ENCODE peak calls at places on chromosomes 2 and 18, in four cellular contexts. X is GM06990, I is ascending aorta, F is adrenal gland. K is an unnamed sample.

GRCh38 chr2:207926133-207927076 is 98.9 kb downstream of the PLEKHM3 start:
- DNase-seq in X (no peak), I (no peak), F (peak; percentile 88), K (no peak)

GRCh38 chr2:218285604-218286003 is 6.7 kb downstream of the TMBIM1 start:
- DNase-seq in I (peak; percentile 38), X (no peak), F (peak; percentile 90), K (peak; percentile 90)

GRCh38 chr2:159758686-159759085 is 39.3 kb downstream of the CD302 start:
- DNase-seq in X (no peak), F (no peak), I (no peak), K (no peak)

GRCh38 chr18:71849407-71849806 is 694.7 kb downstream of the CBLN2 start:
- DNase-seq in X (no peak), I (no peak), F (no peak), K (no peak)

GRCh38 chr2:68689553-68690537 is 44.8 kb upstream of the ARHGAP25 start:
- DNase-seq in F (no peak), I (no peak), X (peak; percentile 79), K (no peak)

GRCh38 chr2:233929352-233929843 is 12.2 kb downstream of the TRPM8 start:
- DNase-seq in F (no peak), X (no peak), I (no peak), K (no peak)

GRCh38 chr2:232937278-232937906 is 67.3 kb downstream of the SNORC start:
- DNase-seq in F (peak; percentile 66), I (no peak), X (no peak), K (no peak)

GRCh38 chr18:25340762-25341161 is 11.2 kb downstream of the ZNF521 start:
- DNase-seq in F (no peak), X (no peak), I (no peak), K (no peak)

DNA sequence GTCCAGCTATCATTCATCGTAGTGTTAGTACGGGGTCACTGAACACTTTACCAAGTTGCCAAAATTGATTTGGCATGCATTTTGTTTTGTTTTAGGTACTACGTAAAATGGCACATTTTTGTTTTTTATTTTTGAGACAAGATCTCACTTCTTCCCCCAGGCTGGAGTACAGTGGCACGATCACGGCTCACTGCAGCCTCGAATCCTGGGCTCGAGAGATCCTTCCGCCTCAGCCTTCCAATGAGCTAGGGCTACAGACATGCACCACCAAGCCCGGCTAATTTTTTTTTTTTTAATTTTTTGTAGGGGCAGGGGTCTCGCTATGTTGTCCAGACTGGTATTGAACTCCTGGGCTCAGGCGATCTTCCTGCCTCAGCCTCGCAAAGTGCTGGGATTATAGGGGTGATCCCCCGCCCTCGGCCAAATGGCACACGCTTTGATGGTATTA is 786 bp downstream of the TAF1B start:
- DNase-seq in I (no peak), X (peak; percentile 11), F (no peak), K (no peak)
- H3K4me3 ChIP-seq in I (peak overlapping the region; percentile 93), X (peak overlapping the region; percentile 62), F (peak overlapping the region; percentile 97), K (peak overlapping the region; percentile 83)

DNA sequence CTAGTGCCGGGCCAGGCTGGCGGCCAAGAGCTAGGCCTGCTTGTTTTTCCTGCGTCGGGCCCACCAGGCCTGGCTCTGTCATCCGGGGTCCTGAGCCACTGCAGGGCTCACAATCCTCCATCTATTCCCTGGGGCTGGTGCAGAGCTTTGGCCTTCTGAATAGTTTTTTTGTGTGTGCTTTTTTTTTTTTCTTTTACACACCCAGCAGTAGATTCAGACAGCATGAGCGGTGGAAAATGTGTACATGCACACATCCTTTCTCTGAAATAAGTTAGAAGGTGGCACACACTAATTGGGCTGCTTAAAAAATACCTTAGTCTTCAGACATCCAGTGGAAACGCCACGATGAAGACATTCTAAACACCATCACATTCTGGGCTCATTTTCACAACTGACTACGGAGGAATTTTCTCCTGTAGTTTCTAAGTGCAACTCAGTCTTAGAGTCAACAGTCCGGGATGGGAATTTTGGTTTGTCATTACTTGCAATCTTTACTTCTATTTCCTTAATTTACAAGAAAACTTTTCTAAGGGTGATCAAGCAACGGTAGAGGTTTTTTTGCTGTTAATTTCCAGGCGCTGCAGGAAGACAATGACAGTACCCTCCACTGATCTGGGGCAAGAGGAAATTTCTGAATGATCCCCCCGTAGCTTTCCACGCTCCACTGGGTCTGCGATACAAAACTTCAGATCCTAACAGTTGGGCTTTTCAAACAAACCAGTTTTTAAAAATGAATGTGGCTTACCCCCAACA is 6.0 kb downstream of the ZFP36L2 start:
- DNase-seq in X (no peak), I (no peak), F (no peak), K (no peak)
- TF ChIP-seq CTCF in X (no peak), I (no peak), F (no peak), K (no peak)

GRCh38 chr2:235495373-235496238 is 1.8 kb downstream of the AGAP1 start:
- DNase-seq in X (no peak), F (no peak), I (no peak), K (no peak)
- H3K4me3 ChIP-seq in X (peak overlapping the region; percentile 22), F (no peak overlapping the region), I (peak overlapping the region; percentile 59), K (peak overlapping the region; percentile 88)

DNA sequence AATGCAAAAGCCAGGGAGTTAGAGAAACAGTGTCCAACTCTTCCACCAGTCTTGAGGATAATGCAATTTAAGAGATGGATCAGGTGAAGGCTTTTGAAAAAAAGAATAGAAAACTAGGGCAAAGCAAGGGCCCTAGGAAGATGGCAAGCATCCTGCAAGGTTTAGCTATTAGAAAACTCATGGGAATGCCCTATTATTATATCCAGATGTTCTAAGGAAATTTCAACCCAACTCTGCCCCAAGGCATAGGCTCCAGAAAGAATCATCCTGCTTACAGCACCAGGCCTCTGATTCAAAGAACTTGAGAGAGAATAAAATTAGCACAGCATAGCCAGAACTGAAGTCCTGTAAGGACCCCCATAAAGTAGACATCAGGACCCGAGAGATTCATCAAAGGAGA is 68.1 kb downstream of the EN1 start:
- DNase-seq in I (no peak), F (no peak), X (no peak), K (no peak)
- TF ChIP-seq CTCF in I (no peak), F (no peak), X (no peak), K (no peak)

GRCh38 chr2:42569883-42570282 is 1.5 kb downstream of the MTA3 start:
- DNase-seq in F (no peak), X (no peak), I (no peak), K (no peak)
- H3K4me3 ChIP-seq in F (no peak overlapping the region), X (peak overlapping the region; percentile 86), I (peak overlapping the region; percentile 79), K (peak overlapping the region; percentile 97)

GRCh38 chr2:103734911-103735310 is 973.1 kb downstream of the TMEM182 start:
- DNase-seq in F (no peak), I (no peak), X (no peak), K (no peak)
- TF ChIP-seq CTCF in F (no peak), I (no peak), X (no peak), K (no peak)

GRCh38 chr18:7447629-7448028 is 119.5 kb upstream of the PTPRM start:
- DNase-seq in I (no peak), X (no peak), F (no peak), K (no peak)

GRCh38 chr18:7457276-7457675 is 109.8 kb upstream of the PTPRM start:
- DNase-seq in F (no peak), X (no peak), I (no peak), K (no peak)

GRCh38 chr18:7454429-7454828 is 112.7 kb upstream of the PTPRM start:
- DNase-seq in F (no peak), X (no peak), I (no peak), K (no peak)

DNA sequence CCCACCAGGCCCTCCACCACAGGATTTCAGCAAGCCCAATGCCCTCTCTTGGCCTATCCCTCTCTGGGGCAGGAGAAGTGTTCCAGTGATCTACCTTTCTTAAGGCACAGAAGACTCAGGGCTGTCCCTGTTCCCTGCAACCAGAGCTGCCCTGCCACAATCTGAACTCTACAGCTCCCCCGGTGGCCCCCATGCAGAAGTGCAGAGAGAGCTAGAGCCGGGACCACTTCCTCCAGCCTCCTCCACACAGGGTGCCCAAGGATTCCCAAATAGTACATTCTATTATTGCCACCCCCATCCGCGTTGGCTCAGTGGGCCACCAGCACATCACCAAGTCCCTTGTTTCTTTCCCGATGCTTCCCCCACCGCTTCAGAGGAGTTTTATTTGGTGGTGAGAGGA is 114.8 kb upstream of the PTPRM start:
- DNase-seq in X (no peak), I (no peak), F (peak; percentile 21), K (no peak)
- H3K4me3 ChIP-seq in X (no peak overlapping the region), I (no peak overlapping the region), F (no peak overlapping the region), K (no peak overlapping the region)

GRCh38 chr2:31051213-31052185 is 86.7 kb downstream of the GALNT14 start:
- DNase-seq in I (no peak), F (no peak), X (no peak), K (no peak)

GRCh38 chr2:31053929-31054328 is 84.3 kb downstream of the GALNT14 start:
- DNase-seq in I (no peak), X (no peak), F (no peak), K (no peak)

GRCh38 chr2:31049913-31050588 is 88.2 kb downstream of the GALNT14 start:
- DNase-seq in I (no peak), X (no peak), F (no peak), K (no peak)

GRCh38 chr2:31052284-31052683 is 86.0 kb downstream of the GALNT14 start:
- DNase-seq in X (no peak), F (no peak), I (no peak), K (no peak)

DNA sequence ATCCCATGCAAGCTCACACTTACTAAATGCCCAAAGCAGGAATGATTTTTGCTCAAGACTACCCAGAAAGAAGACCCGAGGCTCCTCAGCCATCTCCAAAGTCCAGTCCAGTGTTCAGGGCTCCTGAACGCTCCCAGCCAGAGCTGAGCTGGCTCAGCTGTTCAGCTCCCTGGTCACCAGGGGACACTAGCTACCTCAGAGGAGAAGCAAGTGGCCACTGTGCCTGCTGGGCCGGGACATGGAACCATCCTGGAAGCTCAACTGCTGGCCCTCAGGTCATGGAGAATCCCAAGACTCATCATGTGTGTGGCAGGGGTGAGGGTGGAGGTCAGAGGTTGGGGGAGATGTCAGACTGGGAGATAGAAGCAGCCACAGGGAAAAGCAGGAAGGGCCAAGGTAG is 89.0 kb downstream of the GALNT14 start:
- DNase-seq in F (no peak), X (no peak), I (no peak), K (no peak)
- TF ChIP-seq CTCF in F (no peak), X (no peak), I (no peak), K (no peak)

DNA sequence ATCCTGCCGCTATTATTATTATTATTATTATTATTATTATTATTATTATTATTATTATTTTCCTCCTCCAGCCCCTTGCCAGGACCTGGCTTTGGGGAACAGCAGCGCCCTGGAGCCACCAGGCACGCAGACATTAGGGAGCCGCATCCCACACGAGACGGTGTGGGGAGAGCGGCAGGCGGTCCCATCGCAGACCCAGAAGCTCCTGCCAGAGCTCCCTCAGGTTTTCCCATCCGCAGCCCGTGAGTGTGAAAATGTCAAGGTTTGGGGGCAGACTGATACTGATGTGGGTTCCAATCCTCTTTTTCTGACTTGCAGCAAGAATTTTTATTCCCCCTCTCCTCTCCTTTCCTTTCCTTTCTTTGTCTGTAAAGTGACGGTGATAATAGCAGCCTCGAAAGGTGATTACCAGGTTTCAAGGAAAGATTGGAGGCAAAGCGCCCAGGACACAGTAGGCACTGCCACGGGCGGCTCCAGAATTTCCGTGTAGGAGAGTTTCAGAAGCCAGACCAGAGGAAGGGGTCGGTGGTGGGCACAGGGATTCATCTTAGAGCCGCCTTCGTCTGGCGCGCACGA is 812 bp downstream of the SCTR start:
- DNase-seq in I (no peak), F (no peak), X (no peak), K (no peak)
- H3K4me3 ChIP-seq in I (peak overlapping the region; percentile 21), F (no peak overlapping the region), X (no peak overlapping the region), K (peak overlapping the region; percentile 34)

K was measured in coronary artery.